ENCODE peak calls at places on chromosomes 11 and 22, in five cellular contexts. U is EL; T is pons; Q is stimulated activated CD8-positive, alpha-beta memory T cell treated with anti-CD3 and anti-CD28 coated beads, Interleukin-12 subunit alpha, Interleukin-12 subunit beta, amount 100 ng/mL, for 1 hour; D is GM12891. K is an unnamed sample.

GRCh38 chr22:26485013-26485412 is 1.3 kb downstream of the SRRD start:
- DNase-seq in U (peak; percentile 26), T (no peak), Q (no peak), D (no peak), K (no peak)

GRCh38 chr11:111459506-111460270 is 52.5 kb downstream of the BTG4 start:
- DNase-seq in U (no peak), T (no peak), Q (no peak), D (no peak), K (no peak)

GRCh38 chr22:50175921-50176849 is 5.7 kb downstream of the PANX2 start:
- DNase-seq in U (no peak), T (no peak), Q (no peak), D (no peak), K (no peak)

GRCh38 chr11:130737866-130738431 is 178.3 kb downstream of the SNX19 start:
- DNase-seq in U (peak; percentile 93), T (no peak), Q (no peak), D (no peak), K (no peak)

GRCh38 chr11:60810583-60810982 is 25.4 kb downstream of the MS4A10 start:
- DNase-seq in U (no peak), T (no peak), Q (no peak), D (no peak), K (no peak)

GRCh38 chr11:13324709-13325108 is 47.1 kb downstream of the BMAL1 start:
- DNase-seq in U (no peak), T (no peak), Q (no peak), D (no peak), K (no peak)

GRCh38 chr22:47290706-47291430 is 528.4 kb downstream of the TBC1D22A start:
- DNase-seq in U (no peak), T (no peak), Q (no peak), D (no peak), K (no peak)

GRCh38 chr11:130511765-130512164 is 63.3 kb downstream of the ADAMTS15 start:
- DNase-seq in U (no peak), T (no peak), Q (no peak), D (no peak), K (no peak)

GRCh38 chr11:69339916-69340565 is 46.1 kb downstream of the MYEOV start:
- DNase-seq in U (no peak), T (no peak), Q (no peak), D (no peak), K (no peak)

GRCh38 chr22:47357086-47357485 is 594.6 kb downstream of the TBC1D22A start:
- DNase-seq in U (no peak), T (no peak), Q (no peak), D (no peak), K (no peak)

GRCh38 chr11:84019576-84020194 is 733.5 kb upstream of the CCDC90B start:
- DNase-seq in U (peak; percentile 49), T (peak; percentile 38), Q (no peak), D (no peak), K (no peak)

GRCh38 chr11:69444381-69445130 is 36.9 kb upstream of the LINC01488 start:
- DNase-seq in U (peak; percentile 74), T (peak; percentile 58), Q (no peak), D (no peak), K (no peak)

GRCh38 chr11:95088946-95089619 is 563 bp upstream of the ENDOD1 start:
- DNase-seq in U (no peak), T (peak; percentile 79), Q (no peak), D (no peak), K (no peak)

GRCh38 chr11:65524747-65525658 is at the start of gene SCYL1:
- DNase-seq in U (peak; percentile 74), T (peak; percentile 67), Q (peak; percentile 71), D (peak; percentile 86), K (peak; percentile 53)

GRCh38 chr11:110715541-110715940 is 3.3 kb upstream of the ARHGAP20 start:
- DNase-seq in U (peak; percentile 39), T (no peak), Q (no peak), D (no peak), K (no peak)

GRCh38 chr11:121383726-121384125 is 68.4 kb upstream of the SORL1 start:
- DNase-seq in U (no peak), T (no peak), Q (no peak), D (no peak), K (no peak)

GRCh38 chr11:30326114-30326783 is 3.3 kb downstream of the ARL14EP start:
- DNase-seq in U (peak; percentile 16), T (peak; percentile 50), Q (no peak), D (no peak), K (no peak)

GRCh38 chr11:5196067-5196466 is 4.4 kb downstream of the OR51V1 start:
- DNase-seq in U (no peak), T (no peak), Q (no peak), D (no peak), K (no peak)

GRCh38 chr11:33867996-33868645 is 23.8 kb downstream of the LMO2 start:
- DNase-seq in U (no peak), T (peak; percentile 37), Q (no peak), D (no peak), K (no peak)

K was measured in NCI-H1092.